ENCODE peak calls at places on chromosomes 3 and 15, in four cellular contexts. H is SK-N-SH, Z is esophagus muscularis mucosa, Y is sigmoid colon. J is an unnamed sample.
A peak's percentile ranks its signal among the peaks of the same experiment; 100 is the strongest.

GRCh38 chr3:29144807-29145206 is 136.1 kb upstream of the RBMS3 start:
- DNase-seq in Z (no peak), H (peak; percentile 55), Y (peak; percentile 71), J (peak; percentile 8)

GRCh38 chr3:11185564-11186317 is 31.4 kb downstream of the HRH1 start:
- DNase-seq in H (no peak), Y (peak; percentile 92), Z (peak; percentile 95), J (peak; percentile 75)

GRCh38 chr15:70140543-70141375 is 43.0 kb upstream of the TLE3 start:
- DNase-seq in Y (no peak), H (no peak), Z (no peak), J (no peak)

GRCh38 chr3:77039606-77040553 is at the start of gene ROBO2:
- DNase-seq in H (peak; percentile 81), Z (no peak), Y (peak; percentile 69), J (peak; percentile 10)

GRCh38 chr3:124780767-124781485 is 50.7 kb downstream of the UMPS start:
- DNase-seq in Z (peak; percentile 93), H (peak; percentile 41), Y (peak; percentile 91), J (peak; percentile 50)

GRCh38 chr15:80604583-80605506 is 90.3 kb upstream of the ABHD17C start:
- DNase-seq in Z (peak; percentile 68), Y (no peak), H (no peak), J (no peak)

GRCh38 chr3:133869601-133870000 is 26.1 kb downstream of the RAB6B start:
- DNase-seq in H (no peak), Y (no peak), Z (no peak), J (no peak)

GRCh38 chr3:12985148-12985547 is 88.1 kb downstream of the IQSEC1 start:
- DNase-seq in Z (no peak), H (no peak), Y (no peak), J (no peak)

GRCh38 chr15:96347181-96348111 is 16.9 kb downstream of the NR2F2 start:
- DNase-seq in Y (no peak), Z (no peak), H (no peak), J (no peak)

GRCh38 chr3:106120334-106120733 is 251.5 kb upstream of the CBLB start:
- DNase-seq in Z (no peak), Y (no peak), H (no peak), J (no peak)

GRCh38 chr3:158781859-158782258 is 20.0 kb upstream of the MFSD1 start:
- DNase-seq in Y (no peak), H (no peak), Z (no peak), J (no peak)

GRCh38 chr15:66565731-66566130 is at the start of gene LCTL:
- DNase-seq in Y (no peak), Z (no peak), H (no peak), J (no peak)
- H3K4me3 ChIP-seq in Y (no peak within 1 kb of the TSS), Z (no peak within 1 kb of the TSS), H (no peak within 1 kb of the TSS), J (no peak within 1 kb of the TSS)

GRCh38 chr3:63934484-63934883 is 22.3 kb upstream of the SCAANT1 start:
- DNase-seq in Z (no peak), Y (no peak), H (no peak), J (no peak)

GRCh38 chr3:63937661-63938651 is 25.8 kb upstream of the SCAANT1 start:
- DNase-seq in H (no peak), Y (no peak), Z (no peak), J (peak; percentile 30)

GRCh38 chr3:63940389-63940757 is 28.2 kb upstream of the SCAANT1 start:
- DNase-seq in Z (no peak), Y (no peak), H (no peak), J (no peak)

GRCh38 chr3:63934041-63934440 is 21.9 kb upstream of the SCAANT1 start:
- DNase-seq in Z (no peak), H (no peak), Y (no peak), J (no peak)

GRCh38 chr3:63936929-63937328 is 24.7 kb upstream of the SCAANT1 start:
- DNase-seq in H (peak; percentile 15), Y (no peak), Z (no peak), J (no peak)
- H3K4me1 ChIP-seq in H (peaks cover 2% of the 10 kb centered on the region), Y (peaks cover 26% of the 10 kb centered on the region), Z (peaks cover 27% of the 10 kb centered on the region), J (peaks cover 55% of the 10 kb centered on the region)

GRCh38 chr15:67124111-67124510 is 58.7 kb downstream of the SMAD3 start:
- DNase-seq in Y (no peak), H (no peak), Z (no peak), J (no peak)

GRCh38 chr15:67124911-67125588 is 59.6 kb downstream of the SMAD3 start:
- DNase-seq in Y (no peak), H (no peak), Z (no peak), J (no peak)

GRCh38 chr15:67126551-67127333 is 61.3 kb downstream of the SMAD3 start:
- DNase-seq in Z (no peak), H (no peak), Y (no peak), J (no peak)

GRCh38 chr15:67127334-67127664 is 61.9 kb downstream of the SMAD3 start:
- DNase-seq in Y (no peak), Z (no peak), H (no peak), J (peak; percentile 63)

GRCh38 chr15:67125589-67126502 is 60.4 kb downstream of the SMAD3 start:
- DNase-seq in Y (peak; percentile 92), Z (peak; percentile 95), H (no peak), J (no peak)
- TF ChIP-seq EP300 in Y (no peak), Z (no peak), H (peak; percentile 54), J (no peak)

DNA sequence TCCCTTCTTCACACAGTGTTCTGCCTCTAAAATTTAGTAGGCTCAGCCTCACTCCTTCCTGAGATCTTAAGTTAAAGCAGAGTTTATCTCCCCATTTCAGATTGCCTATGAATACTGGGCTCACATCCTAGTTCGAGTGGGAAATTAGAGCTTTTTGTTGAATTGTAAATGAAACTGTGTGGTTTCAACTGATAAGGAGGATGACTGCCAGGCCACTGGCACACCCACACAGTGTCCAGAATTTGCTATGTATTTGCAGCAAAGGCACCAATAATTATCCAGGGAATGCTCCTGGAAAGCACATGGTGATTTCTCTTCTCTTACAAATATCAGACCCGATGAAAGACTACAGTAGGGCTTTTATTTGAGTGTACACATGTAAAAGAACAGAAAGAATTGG is 308.1 kb upstream of the COL8A1 start:
- DNase-seq in Y (no peak), H (no peak), Z (no peak), J (no peak)
- H3K4me3 ChIP-seq in Y (no peak overlapping the region), H (no peak overlapping the region), Z (no peak overlapping the region), J (no peak overlapping the region)

DNA sequence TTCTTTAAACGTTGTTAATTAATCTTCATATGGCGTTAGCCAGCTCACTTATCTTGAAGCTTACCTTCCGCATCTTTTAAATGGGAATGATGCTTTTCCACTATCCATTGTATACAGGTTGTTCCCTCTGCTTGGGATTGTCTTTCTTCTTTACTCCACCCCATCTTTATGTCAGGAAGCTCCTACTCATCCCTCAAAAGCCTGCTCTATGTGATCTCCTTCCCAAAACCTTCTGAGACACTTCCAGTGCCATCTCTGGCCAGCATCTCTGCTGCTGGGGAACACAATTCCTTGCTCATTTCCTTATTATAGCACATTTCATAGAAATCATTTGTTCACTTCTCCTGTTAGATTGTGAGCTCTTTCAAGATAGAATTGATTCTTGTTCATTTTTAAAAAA is 4.3 kb downstream of the RASA2 start:
- DNase-seq in Z (no peak), H (no peak), Y (no peak), J (no peak)
- H3K4me1 ChIP-seq in Z (peaks cover 4% of the 10 kb centered on the region), H (peaks cover 7% of the 10 kb centered on the region), Y (no peaks in the 10 kb centered on the region), J (peaks cover 5% of the 10 kb centered on the region)

J was measured in transverse colon.